ENCODE peak calls at places on chromosomes 3 and 15, in nine cellular contexts. One of them, this sample, is unnamed.

GRCh38 chr3:66554178-66554577 is 53.4 kb upstream of the LRIG1 start:
- DNase-seq in IMR-90: peak
- DNase-seq in heart left ventricle: no peak
- DNase-seq in stomach: no peak
- DNase-seq in A549: peak
- DNase-seq in endothelial cell of umbilical vein: peak
- DNase-seq in HCT116: no peak
- DNase-seq in ovary: no peak
- DNase-seq in body of pancreas: no peak
- DNase-seq in this sample: no peak

GRCh38 chr15:51368751-51369450 is 27.4 kb downstream of the GLDN start:
- DNase-seq in IMR-90: peak
- DNase-seq in heart left ventricle: no peak
- DNase-seq in stomach: no peak
- DNase-seq in A549: peak
- DNase-seq in endothelial cell of umbilical vein: no peak
- DNase-seq in HCT116: no peak
- DNase-seq in ovary: no peak
- DNase-seq in body of pancreas: no peak
- DNase-seq in this sample: no peak

GRCh38 chr3:69181592-69182211 is 59.3 kb upstream of the LMOD3 start:
- DNase-seq in IMR-90: peak
- DNase-seq in heart left ventricle: no peak
- DNase-seq in stomach: no peak
- DNase-seq in A549: peak
- DNase-seq in endothelial cell of umbilical vein: peak
- DNase-seq in HCT116: no peak
- DNase-seq in ovary: no peak
- DNase-seq in body of pancreas: no peak
- DNase-seq in this sample: no peak

GRCh38 chr3:52539010-52539653 is 2.7 kb downstream of the UQCC5 start:
- DNase-seq in IMR-90: no peak
- DNase-seq in heart left ventricle: no peak
- DNase-seq in stomach: no peak
- DNase-seq in A549: no peak
- DNase-seq in endothelial cell of umbilical vein: no peak
- DNase-seq in HCT116: no peak
- DNase-seq in ovary: no peak
- DNase-seq in body of pancreas: no peak
- DNase-seq in this sample: no peak

GRCh38 chr3:48119495-48120193 is 68.6 kb downstream of the CDC25A start:
- DNase-seq in IMR-90: peak
- DNase-seq in heart left ventricle: peak
- DNase-seq in stomach: peak
- DNase-seq in A549: no peak
- DNase-seq in endothelial cell of umbilical vein: no peak
- DNase-seq in HCT116: no peak
- DNase-seq in ovary: peak
- DNase-seq in body of pancreas: peak
- DNase-seq in this sample: peak

GRCh38 chr3:159139326-159139725 is 337.5 kb downstream of the MFSD1 start:
- DNase-seq in IMR-90: no peak
- DNase-seq in heart left ventricle: no peak
- DNase-seq in stomach: no peak
- DNase-seq in A549: no peak
- DNase-seq in endothelial cell of umbilical vein: no peak
- DNase-seq in HCT116: no peak
- DNase-seq in ovary: no peak
- DNase-seq in body of pancreas: no peak
- DNase-seq in this sample: no peak

GRCh38 chr3:40044487-40044886 is 235.1 kb downstream of the MYRIP start:
- DNase-seq in IMR-90: no peak
- DNase-seq in heart left ventricle: no peak
- DNase-seq in stomach: no peak
- DNase-seq in A549: no peak
- DNase-seq in endothelial cell of umbilical vein: no peak
- DNase-seq in HCT116: no peak
- DNase-seq in ovary: no peak
- DNase-seq in body of pancreas: no peak
- DNase-seq in this sample: no peak

GRCh38 chr3:173789530-173789929 is 392.0 kb downstream of the NLGN1 start:
- DNase-seq in IMR-90: peak
- DNase-seq in heart left ventricle: no peak
- DNase-seq in stomach: no peak
- DNase-seq in A549: no peak
- DNase-seq in endothelial cell of umbilical vein: no peak
- DNase-seq in HCT116: no peak
- DNase-seq in ovary: no peak
- DNase-seq in body of pancreas: no peak
- DNase-seq in this sample: no peak

GRCh38 chr3:31077021-31077601 is 182.7 kb upstream of the GADL1 start:
- DNase-seq in IMR-90: peak
- DNase-seq in heart left ventricle: no peak
- DNase-seq in stomach: no peak
- DNase-seq in A549: peak
- DNase-seq in endothelial cell of umbilical vein: peak
- DNase-seq in HCT116: peak
- DNase-seq in ovary: no peak
- DNase-seq in body of pancreas: no peak
- DNase-seq in this sample: no peak

GRCh38 chr15:39498642-39499041 is 82.2 kb upstream of the THBS1 start:
- DNase-seq in IMR-90: no peak
- DNase-seq in heart left ventricle: no peak
- DNase-seq in stomach: no peak
- DNase-seq in A549: no peak
- DNase-seq in endothelial cell of umbilical vein: no peak
- DNase-seq in HCT116: no peak
- DNase-seq in ovary: no peak
- DNase-seq in body of pancreas: no peak
- DNase-seq in this sample: no peak

GRCh38 chr3:151383111-151383510 is 1.4 kb downstream of the P2RY12 start:
- DNase-seq in IMR-90: no peak
- DNase-seq in heart left ventricle: no peak
- DNase-seq in stomach: no peak
- DNase-seq in A549: no peak
- DNase-seq in endothelial cell of umbilical vein: no peak
- DNase-seq in HCT116: no peak
- DNase-seq in ovary: no peak
- DNase-seq in body of pancreas: no peak
- DNase-seq in this sample: no peak

GRCh38 chr3:158109295-158109803 is 540 bp upstream of the RSRC1 start:
- DNase-seq in IMR-90: no peak
- DNase-seq in heart left ventricle: no peak
- DNase-seq in stomach: no peak
- DNase-seq in A549: no peak
- DNase-seq in endothelial cell of umbilical vein: no peak
- DNase-seq in HCT116: no peak
- DNase-seq in ovary: no peak
- DNase-seq in body of pancreas: no peak
- DNase-seq in this sample: no peak
- H3K27ac ChIP-seq in IMR-90: no peak
- H3K27ac ChIP-seq in heart left ventricle: peak
- H3K27ac ChIP-seq in stomach: peak
- H3K27ac ChIP-seq in A549: peak
- H3K27ac ChIP-seq in endothelial cell of umbilical vein: no peak
- H3K27ac ChIP-seq in HCT116: peak
- H3K27ac ChIP-seq in ovary: no peak
- H3K27ac ChIP-seq in body of pancreas: no peak
- H3K27ac ChIP-seq in this sample: peak

GRCh38 chr3:9915252-9916141 is 1.4 kb upstream of the IL17RC start:
- DNase-seq in IMR-90: peak
- DNase-seq in heart left ventricle: peak
- DNase-seq in stomach: peak
- DNase-seq in A549: no peak
- DNase-seq in endothelial cell of umbilical vein: peak
- DNase-seq in HCT116: no peak
- DNase-seq in ovary: peak
- DNase-seq in body of pancreas: peak
- DNase-seq in this sample: peak
- TF ChIP-seq POLR2A in IMR-90: no peak
- TF ChIP-seq POLR2A in heart left ventricle: peak
- TF ChIP-seq POLR2A in stomach: no peak
- TF ChIP-seq POLR2A in A549: no peak
- TF ChIP-seq POLR2A in endothelial cell of umbilical vein: peak
- TF ChIP-seq POLR2A in HCT116: no peak
- TF ChIP-seq POLR2A in ovary: peak
- TF ChIP-seq POLR2A in body of pancreas: peak
- TF ChIP-seq POLR2A in this sample: peak

DNA sequence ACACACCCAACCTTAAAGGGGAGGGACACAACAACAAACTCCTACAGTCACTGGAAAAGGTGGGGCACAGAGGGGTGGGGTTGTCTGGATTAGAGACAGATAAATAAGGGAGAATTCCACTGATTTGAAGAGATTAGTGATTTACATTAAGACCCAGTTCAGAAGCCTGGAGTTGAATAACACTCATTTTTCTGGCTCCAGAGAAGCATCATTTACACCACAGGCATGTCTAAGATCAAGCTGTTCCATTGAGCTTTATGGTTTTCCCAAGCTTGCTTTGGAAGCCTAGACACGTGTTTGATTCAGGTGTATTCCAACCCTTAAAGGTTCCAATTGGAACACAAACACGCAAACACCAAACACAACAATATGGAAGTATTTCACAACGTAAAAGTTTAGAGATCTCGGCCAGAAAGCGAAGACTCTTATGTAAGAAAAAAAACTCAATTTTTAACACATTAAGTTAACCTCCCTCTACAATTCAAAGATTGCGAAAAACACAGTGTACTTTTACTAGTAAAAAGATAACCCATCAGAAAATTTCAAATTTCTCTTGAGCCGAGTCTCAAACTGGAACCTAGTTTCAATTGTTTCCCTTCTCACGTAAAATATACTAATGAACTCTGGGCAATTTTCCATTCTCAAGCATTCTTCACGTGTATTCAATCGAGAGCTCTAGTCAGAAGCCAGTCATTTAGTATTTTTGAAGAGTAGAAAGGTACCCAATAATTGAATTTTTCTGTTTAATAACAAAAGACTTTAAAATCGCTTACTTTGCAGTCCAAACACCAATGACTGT is 2.1 kb downstream of the TRA2B start:
- DNase-seq in IMR-90: peak
- DNase-seq in heart left ventricle: no peak
- DNase-seq in stomach: no peak
- DNase-seq in A549: no peak
- DNase-seq in endothelial cell of umbilical vein: peak
- DNase-seq in HCT116: no peak
- DNase-seq in ovary: no peak
- DNase-seq in body of pancreas: no peak
- DNase-seq in this sample: no peak
- H3K27ac ChIP-seq in IMR-90: peak
- H3K27ac ChIP-seq in heart left ventricle: peak
- H3K27ac ChIP-seq in stomach: peak
- H3K27ac ChIP-seq in A549: peak
- H3K27ac ChIP-seq in endothelial cell of umbilical vein: peak
- H3K27ac ChIP-seq in HCT116: peak
- H3K27ac ChIP-seq in ovary: no peak
- H3K27ac ChIP-seq in body of pancreas: no peak
- H3K27ac ChIP-seq in this sample: peak

DNA sequence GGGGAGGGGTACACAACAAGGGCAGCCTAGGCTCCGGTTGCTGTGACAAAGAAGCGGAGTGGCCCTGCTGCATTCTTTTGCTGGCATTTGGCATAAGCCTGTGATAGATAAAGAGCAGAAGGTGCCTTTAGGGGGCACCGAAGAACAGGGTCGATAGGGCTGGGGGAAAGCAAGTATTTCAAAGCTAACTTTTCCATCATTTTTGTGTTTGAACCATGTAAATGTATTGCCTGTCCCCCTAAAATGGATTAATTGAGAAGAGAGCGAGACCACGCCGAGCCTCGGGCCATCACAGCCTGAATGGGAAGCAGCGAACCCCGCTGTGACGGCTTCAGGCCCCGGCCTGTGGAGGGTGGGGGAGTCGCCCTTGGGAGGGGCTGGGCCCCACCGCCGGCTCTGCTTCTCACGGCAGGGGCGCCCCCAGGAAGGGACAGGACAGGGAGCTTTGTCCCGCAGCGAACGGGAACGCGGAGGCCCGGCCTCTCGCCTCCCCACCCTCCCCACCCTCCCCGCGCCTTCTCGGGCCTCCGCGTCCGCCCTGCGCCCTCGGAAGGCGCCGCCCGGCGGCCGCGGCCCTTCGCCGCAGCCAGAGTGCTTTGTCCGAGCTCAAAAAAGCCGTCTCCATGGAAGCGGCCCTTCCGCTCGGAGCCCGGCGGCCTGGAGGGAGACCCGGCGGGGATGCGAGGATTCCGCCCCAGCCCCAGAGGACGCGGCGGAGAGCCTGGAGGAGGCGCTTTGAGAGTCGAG is 32.4 kb upstream of the ALDH1L1 start:
- DNase-seq in IMR-90: peak
- DNase-seq in heart left ventricle: peak
- DNase-seq in stomach: peak
- DNase-seq in A549: peak
- DNase-seq in endothelial cell of umbilical vein: peak
- DNase-seq in HCT116: no peak
- DNase-seq in ovary: peak
- DNase-seq in body of pancreas: peak
- DNase-seq in this sample: no peak
- TF ChIP-seq POLR2A in IMR-90: no peak
- TF ChIP-seq POLR2A in heart left ventricle: no peak
- TF ChIP-seq POLR2A in stomach: no peak
- TF ChIP-seq POLR2A in A549: no peak
- TF ChIP-seq POLR2A in endothelial cell of umbilical vein: no peak
- TF ChIP-seq POLR2A in HCT116: no peak
- TF ChIP-seq POLR2A in ovary: peak
- TF ChIP-seq POLR2A in body of pancreas: peak
- TF ChIP-seq POLR2A in this sample: no peak

GRCh38 chr3:141076026-141076797 is 25.1 kb downstream of the SPSB4 start:
- DNase-seq in IMR-90: no peak
- DNase-seq in heart left ventricle: peak
- DNase-seq in stomach: peak
- DNase-seq in A549: no peak
- DNase-seq in endothelial cell of umbilical vein: no peak
- DNase-seq in HCT116: no peak
- DNase-seq in ovary: no peak
- DNase-seq in body of pancreas: peak
- DNase-seq in this sample: no peak

GRCh38 chr3:141077631-141078030 is 26.5 kb downstream of the SPSB4 start:
- DNase-seq in IMR-90: no peak
- DNase-seq in heart left ventricle: no peak
- DNase-seq in stomach: no peak
- DNase-seq in A549: no peak
- DNase-seq in endothelial cell of umbilical vein: no peak
- DNase-seq in HCT116: no peak
- DNase-seq in ovary: no peak
- DNase-seq in body of pancreas: no peak
- DNase-seq in this sample: no peak

GRCh38 chr3:141074529-141074928 is 23.4 kb downstream of the SPSB4 start:
- DNase-seq in IMR-90: no peak
- DNase-seq in heart left ventricle: no peak
- DNase-seq in stomach: no peak
- DNase-seq in A549: no peak
- DNase-seq in endothelial cell of umbilical vein: no peak
- DNase-seq in HCT116: no peak
- DNase-seq in ovary: no peak
- DNase-seq in body of pancreas: no peak
- DNase-seq in this sample: no peak

GRCh38 chr3:141078200-141078599 is 27.1 kb downstream of the SPSB4 start:
- DNase-seq in IMR-90: no peak
- DNase-seq in heart left ventricle: no peak
- DNase-seq in stomach: no peak
- DNase-seq in A549: no peak
- DNase-seq in endothelial cell of umbilical vein: no peak
- DNase-seq in HCT116: no peak
- DNase-seq in ovary: no peak
- DNase-seq in body of pancreas: no peak
- DNase-seq in this sample: no peak

GRCh38 chr3:141076821-141077571 is 25.8 kb downstream of the SPSB4 start:
- DNase-seq in IMR-90: peak
- DNase-seq in heart left ventricle: peak
- DNase-seq in stomach: peak
- DNase-seq in A549: no peak
- DNase-seq in endothelial cell of umbilical vein: peak
- DNase-seq in HCT116: no peak
- DNase-seq in ovary: peak
- DNase-seq in body of pancreas: peak
- DNase-seq in this sample: no peak
- H3K27ac ChIP-seq in IMR-90: no peak
- H3K27ac ChIP-seq in heart left ventricle: peak
- H3K27ac ChIP-seq in stomach: peak
- H3K27ac ChIP-seq in A549: no peak
- H3K27ac ChIP-seq in endothelial cell of umbilical vein: no peak
- H3K27ac ChIP-seq in HCT116: no peak
- H3K27ac ChIP-seq in ovary: peak
- H3K27ac ChIP-seq in body of pancreas: peak
- H3K27ac ChIP-seq in this sample: peak